ENCODE peak calls at places on chromosome 4, in five cellular contexts. One of them, this sample, is unnamed.

GRCh38 chr4:140944539-140944938 is 188.4 kb upstream of the TBC1D9 start:
- DNase-seq in foreskin fibroblast: peak
- DNase-seq in heart left ventricle: no peak
- DNase-seq in lower leg skin: no peak
- DNase-seq in CD8-positive, alpha-beta T cell: no peak
- DNase-seq in this sample: peak

GRCh38 chr4:8077181-8078108 is 81.2 kb downstream of the ABLIM2 start:
- DNase-seq in heart left ventricle: peak
- DNase-seq in CD8-positive, alpha-beta T cell: no peak
- DNase-seq in lower leg skin: no peak
- DNase-seq in foreskin fibroblast: no peak
- DNase-seq in this sample: no peak

GRCh38 chr4:8891646-8892555 is 20.3 kb upstream of the HMX1 start:
- DNase-seq in heart left ventricle: no peak
- DNase-seq in lower leg skin: no peak
- DNase-seq in CD8-positive, alpha-beta T cell: no peak
- DNase-seq in foreskin fibroblast: no peak
- DNase-seq in this sample: no peak

GRCh38 chr4:110005461-110006056 is 92.9 kb downstream of the EGF start:
- DNase-seq in CD8-positive, alpha-beta T cell: no peak
- DNase-seq in heart left ventricle: no peak
- DNase-seq in foreskin fibroblast: peak
- DNase-seq in lower leg skin: no peak
- DNase-seq in this sample: peak

GRCh38 chr4:46123872-46124755 is at the start of gene GABRG1:
- DNase-seq in foreskin fibroblast: no peak
- DNase-seq in CD8-positive, alpha-beta T cell: no peak
- DNase-seq in lower leg skin: no peak
- DNase-seq in heart left ventricle: no peak
- DNase-seq in this sample: no peak

GRCh38 chr4:20391912-20392311 is 140.2 kb downstream of the SLIT2 start:
- DNase-seq in CD8-positive, alpha-beta T cell: no peak
- DNase-seq in lower leg skin: no peak
- DNase-seq in foreskin fibroblast: no peak
- DNase-seq in heart left ventricle: no peak
- DNase-seq in this sample: no peak

GRCh38 chr4:74608151-74608949 is 163.4 kb downstream of the AREG start:
- DNase-seq in heart left ventricle: no peak
- DNase-seq in lower leg skin: no peak
- DNase-seq in CD8-positive, alpha-beta T cell: no peak
- DNase-seq in foreskin fibroblast: peak
- DNase-seq in this sample: no peak

GRCh38 chr4:53937327-53937726 is 127.1 kb downstream of the CHIC2 start:
- DNase-seq in foreskin fibroblast: no peak
- DNase-seq in CD8-positive, alpha-beta T cell: no peak
- DNase-seq in lower leg skin: no peak
- DNase-seq in heart left ventricle: no peak
- DNase-seq in this sample: no peak

GRCh38 chr4:78651250-78651860 is 99.8 kb downstream of the ANXA3 start:
- DNase-seq in heart left ventricle: no peak
- DNase-seq in lower leg skin: no peak
- DNase-seq in foreskin fibroblast: no peak
- DNase-seq in CD8-positive, alpha-beta T cell: no peak
- DNase-seq in this sample: no peak

GRCh38 chr4:16617416-16617815 is 281.0 kb downstream of the LDB2 start:
- DNase-seq in lower leg skin: no peak
- DNase-seq in foreskin fibroblast: peak
- DNase-seq in heart left ventricle: no peak
- DNase-seq in CD8-positive, alpha-beta T cell: no peak
- DNase-seq in this sample: peak

GRCh38 chr4:143773998-143774898 is 73.8 kb upstream of the FREM3 start:
- DNase-seq in CD8-positive, alpha-beta T cell: no peak
- DNase-seq in heart left ventricle: no peak
- DNase-seq in foreskin fibroblast: peak
- DNase-seq in lower leg skin: peak
- DNase-seq in this sample: peak

GRCh38 chr4:2744576-2745270 is 11.4 kb downstream of the TNIP2 start:
- DNase-seq in heart left ventricle: no peak
- DNase-seq in foreskin fibroblast: no peak
- DNase-seq in lower leg skin: no peak
- DNase-seq in CD8-positive, alpha-beta T cell: no peak
- DNase-seq in this sample: no peak

GRCh38 chr4:141329174-141329569 is 108.5 kb downstream of the ZNF330 start:
- DNase-seq in heart left ventricle: no peak
- DNase-seq in foreskin fibroblast: peak
- DNase-seq in lower leg skin: peak
- DNase-seq in CD8-positive, alpha-beta T cell: no peak
- DNase-seq in this sample: no peak

GRCh38 chr4:108181704-108182103 is 13.0 kb upstream of the LEF1 start:
- DNase-seq in foreskin fibroblast: no peak
- DNase-seq in CD8-positive, alpha-beta T cell: no peak
- DNase-seq in heart left ventricle: no peak
- DNase-seq in lower leg skin: no peak
- DNase-seq in this sample: no peak

GRCh38 chr4:30801876-30802275 is 81.7 kb downstream of the PCDH7 start:
- DNase-seq in lower leg skin: no peak
- DNase-seq in CD8-positive, alpha-beta T cell: no peak
- DNase-seq in heart left ventricle: no peak
- DNase-seq in foreskin fibroblast: no peak
- DNase-seq in this sample: no peak

GRCh38 chr4:157978680-157979361 is 194.0 kb downstream of the GASK1B start:
- DNase-seq in CD8-positive, alpha-beta T cell: peak
- DNase-seq in lower leg skin: peak
- DNase-seq in heart left ventricle: no peak
- DNase-seq in foreskin fibroblast: peak
- DNase-seq in this sample: peak

GRCh38 chr4:149605601-149606378 is 209.9 kb downstream of the IQCM start:
- DNase-seq in heart left ventricle: no peak
- DNase-seq in CD8-positive, alpha-beta T cell: no peak
- DNase-seq in lower leg skin: no peak
- DNase-seq in foreskin fibroblast: peak
- DNase-seq in this sample: peak

GRCh38 chr4:88159137-88159725 is 792 bp upstream of the ABCG2 start:
- DNase-seq in lower leg skin: no peak
- DNase-seq in heart left ventricle: peak
- DNase-seq in CD8-positive, alpha-beta T cell: no peak
- DNase-seq in foreskin fibroblast: peak
- DNase-seq in this sample: no peak

GRCh38 chr4:52665592-52665991 is 6.5 kb upstream of the USP46 start:
- DNase-seq in CD8-positive, alpha-beta T cell: no peak
- DNase-seq in foreskin fibroblast: no peak
- DNase-seq in heart left ventricle: no peak
- DNase-seq in lower leg skin: no peak
- DNase-seq in this sample: no peak

GRCh38 chr4:165364452-165365080 is 14.2 kb upstream of the CPE start:
- DNase-seq in foreskin fibroblast: peak
- DNase-seq in heart left ventricle: no peak
- DNase-seq in lower leg skin: no peak
- DNase-seq in CD8-positive, alpha-beta T cell: no peak
- DNase-seq in this sample: no peak

DNA sequence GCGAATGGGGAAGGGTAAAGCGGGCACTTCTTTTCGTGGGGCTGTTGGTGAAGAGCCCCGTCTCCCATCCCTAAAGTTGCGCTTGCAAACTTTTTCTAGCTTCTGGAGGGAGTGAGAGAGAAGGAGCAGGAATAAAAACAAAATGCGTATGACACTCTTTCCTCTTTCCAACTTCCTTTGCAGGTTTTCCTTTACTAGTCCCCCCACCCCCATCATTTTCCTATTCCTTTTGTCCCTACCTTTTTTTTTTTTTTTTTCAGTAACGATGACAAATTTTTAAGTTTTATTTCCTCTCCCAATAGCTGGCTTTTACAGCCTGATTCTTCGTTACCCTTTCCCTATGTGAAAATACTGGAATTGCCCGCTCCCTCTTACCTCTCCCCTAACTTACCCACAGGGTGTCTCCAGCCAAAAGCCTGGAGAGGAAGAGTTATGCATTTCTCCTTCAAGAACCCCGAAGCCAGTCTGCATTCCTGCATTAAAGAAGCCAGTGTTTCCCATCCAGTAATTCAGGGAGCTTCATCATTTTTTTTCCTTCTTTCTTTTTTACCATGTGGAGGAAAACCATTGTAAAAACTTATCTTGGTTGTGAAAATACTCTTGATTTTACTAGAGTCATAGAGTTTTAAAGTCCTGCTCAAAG is 647 bp upstream of the ARSJ start:
- DNase-seq in foreskin fibroblast: peak
- DNase-seq in lower leg skin: no peak
- DNase-seq in CD8-positive, alpha-beta T cell: no peak
- DNase-seq in heart left ventricle: no peak
- DNase-seq in this sample: no peak
- H3K4me3 ChIP-seq in foreskin fibroblast: peak
- H3K4me3 ChIP-seq in lower leg skin: peak
- H3K4me3 ChIP-seq in CD8-positive, alpha-beta T cell: peak
- H3K4me3 ChIP-seq in heart left ventricle: peak
- H3K4me3 ChIP-seq in this sample: peak

GRCh38 chr4:121227254-121227867 is 63.2 kb upstream of the TNIP3 start:
- DNase-seq in foreskin fibroblast: no peak
- DNase-seq in CD8-positive, alpha-beta T cell: no peak
- DNase-seq in heart left ventricle: no peak
- DNase-seq in lower leg skin: no peak
- DNase-seq in this sample: no peak
- H3K4me3 ChIP-seq in foreskin fibroblast: no peak
- H3K4me3 ChIP-seq in CD8-positive, alpha-beta T cell: no peak
- H3K4me3 ChIP-seq in heart left ventricle: no peak
- H3K4me3 ChIP-seq in lower leg skin: no peak
- H3K4me3 ChIP-seq in this sample: no peak

DNA sequence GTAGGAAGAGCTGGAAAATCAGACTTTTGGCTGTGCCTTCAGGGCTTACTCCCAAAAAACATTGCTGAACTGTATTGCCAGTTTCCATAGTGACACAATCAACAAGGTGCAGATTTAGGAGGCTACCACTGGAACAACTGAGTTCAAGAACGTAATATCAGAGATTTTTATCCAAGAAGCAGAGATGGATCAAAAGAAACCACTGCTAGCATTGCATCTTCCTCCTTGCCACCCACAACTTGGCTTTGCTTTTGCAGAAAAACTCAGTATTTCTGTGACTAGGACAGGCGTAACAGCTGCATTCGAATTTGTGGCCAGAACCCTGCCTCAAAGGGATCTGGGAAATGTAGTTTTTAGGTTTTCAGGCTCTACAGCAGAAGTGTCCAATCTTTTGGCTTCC is 27.8 kb upstream of the WDFY3 start:
- DNase-seq in lower leg skin: no peak
- DNase-seq in CD8-positive, alpha-beta T cell: no peak
- DNase-seq in heart left ventricle: no peak
- DNase-seq in foreskin fibroblast: no peak
- DNase-seq in this sample: no peak
- H3K4me3 ChIP-seq in lower leg skin: no peak
- H3K4me3 ChIP-seq in CD8-positive, alpha-beta T cell: no peak
- H3K4me3 ChIP-seq in heart left ventricle: no peak
- H3K4me3 ChIP-seq in foreskin fibroblast: no peak
- H3K4me3 ChIP-seq in this sample: no peak

GRCh38 chr4:37741564-37741963 is 55.4 kb upstream of the RELL1 start:
- DNase-seq in heart left ventricle: no peak
- DNase-seq in CD8-positive, alpha-beta T cell: no peak
- DNase-seq in lower leg skin: no peak
- DNase-seq in foreskin fibroblast: no peak
- DNase-seq in this sample: no peak

GRCh38 chr4:37749398-37749988 is 63.3 kb upstream of the RELL1 start:
- DNase-seq in CD8-positive, alpha-beta T cell: no peak
- DNase-seq in foreskin fibroblast: no peak
- DNase-seq in lower leg skin: no peak
- DNase-seq in heart left ventricle: no peak
- DNase-seq in this sample: no peak

GRCh38 chr4:37748546-37748945 is 62.4 kb upstream of the RELL1 start:
- DNase-seq in foreskin fibroblast: no peak
- DNase-seq in heart left ventricle: no peak
- DNase-seq in lower leg skin: no peak
- DNase-seq in CD8-positive, alpha-beta T cell: no peak
- DNase-seq in this sample: no peak

GRCh38 chr4:37742149-37742548 is 56.0 kb upstream of the RELL1 start:
- DNase-seq in lower leg skin: no peak
- DNase-seq in CD8-positive, alpha-beta T cell: no peak
- DNase-seq in heart left ventricle: no peak
- DNase-seq in foreskin fibroblast: no peak
- DNase-seq in this sample: no peak

GRCh38 chr4:37745946-37746345 is 59.8 kb upstream of the RELL1 start:
- DNase-seq in foreskin fibroblast: peak
- DNase-seq in CD8-positive, alpha-beta T cell: no peak
- DNase-seq in lower leg skin: no peak
- DNase-seq in heart left ventricle: no peak
- DNase-seq in this sample: no peak
- H3K4me3 ChIP-seq in foreskin fibroblast: no peak
- H3K4me3 ChIP-seq in CD8-positive, alpha-beta T cell: no peak
- H3K4me3 ChIP-seq in lower leg skin: no peak
- H3K4me3 ChIP-seq in heart left ventricle: no peak
- H3K4me3 ChIP-seq in this sample: no peak

DNA sequence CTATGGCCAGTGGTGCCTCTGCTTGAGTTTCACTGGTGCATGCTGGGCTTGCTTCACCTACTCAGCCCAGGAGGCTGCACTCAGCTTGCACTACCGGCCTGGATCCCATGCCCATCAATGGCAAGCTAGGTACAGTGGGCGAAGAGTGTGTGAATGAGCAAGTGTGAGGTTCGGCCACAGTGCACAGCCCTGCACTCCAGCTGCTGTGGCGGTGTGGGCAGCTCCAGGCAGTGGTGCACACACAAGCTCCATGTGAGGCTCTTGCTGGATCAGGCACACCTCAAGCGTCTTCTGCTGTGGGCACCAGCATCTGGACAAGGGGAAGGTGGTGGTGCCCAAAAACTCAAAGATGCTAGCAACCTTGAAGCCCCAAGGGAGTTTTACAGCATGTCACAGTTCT is 820.9 kb upstream of the LCORL start:
- DNase-seq in lower leg skin: no peak
- DNase-seq in heart left ventricle: peak
- DNase-seq in CD8-positive, alpha-beta T cell: no peak
- DNase-seq in foreskin fibroblast: no peak
- DNase-seq in this sample: no peak
- H3K4me3 ChIP-seq in lower leg skin: no peak
- H3K4me3 ChIP-seq in heart left ventricle: no peak
- H3K4me3 ChIP-seq in CD8-positive, alpha-beta T cell: no peak
- H3K4me3 ChIP-seq in foreskin fibroblast: no peak
- H3K4me3 ChIP-seq in this sample: no peak

This sample was measured in brain microvascular endothelial cell.